ENCODE peak calls at places on chromosome 15, in nine cellular contexts. One of them, this sample, is unnamed.

GRCh38 chr15:98311566-98312188 is 336.7 kb upstream of the IGF1R start:
- DNase-seq in renal cortical epithelial cell: peak; percentile 70
- DNase-seq in NCI-H2081 treated with DMSO at 0.1 percent for 48 hours: peak; percentile 63
- DNase-seq in SW480: peak; percentile 67
- DNase-seq in psoas muscle: peak; percentile 71
- DNase-seq in activated CD8-positive, alpha-beta memory T cell treated with anti-CD3 and anti-CD28 coated beads for 48 hours: peak; percentile 66
- DNase-seq in nephron progenitor cell: peak; percentile 85
- DNase-seq in stimulated activated CD4-positive, alpha-beta T cell treated with anti-CD3 and anti-CD28 coated beads, Interleukin-4, amount 100 ng/mL, for 1 hour: peak; percentile 65
- DNase-seq in esophagus muscularis mucosa: peak; percentile 98
- DNase-seq in this sample: peak; percentile 41

GRCh38 chr15:89628301-89628700 is 27.0 kb downstream of the KIF7 start:
- DNase-seq in renal cortical epithelial cell: no peak
- DNase-seq in NCI-H2081 treated with DMSO at 0.1 percent for 48 hours: no peak
- DNase-seq in SW480: no peak
- DNase-seq in psoas muscle: peak; percentile 32
- DNase-seq in activated CD8-positive, alpha-beta memory T cell treated with anti-CD3 and anti-CD28 coated beads for 48 hours: no peak
- DNase-seq in nephron progenitor cell: no peak
- DNase-seq in stimulated activated CD4-positive, alpha-beta T cell treated with anti-CD3 and anti-CD28 coated beads, Interleukin-4, amount 100 ng/mL, for 1 hour: no peak
- DNase-seq in esophagus muscularis mucosa: peak; percentile 82
- DNase-seq in this sample: no peak

GRCh38 chr15:77846360-77846759 is 213.6 kb upstream of the LINGO1 start:
- DNase-seq in renal cortical epithelial cell: peak; percentile 44
- DNase-seq in NCI-H2081 treated with DMSO at 0.1 percent for 48 hours: no peak
- DNase-seq in SW480: no peak
- DNase-seq in psoas muscle: no peak
- DNase-seq in activated CD8-positive, alpha-beta memory T cell treated with anti-CD3 and anti-CD28 coated beads for 48 hours: no peak
- DNase-seq in nephron progenitor cell: no peak
- DNase-seq in stimulated activated CD4-positive, alpha-beta T cell treated with anti-CD3 and anti-CD28 coated beads, Interleukin-4, amount 100 ng/mL, for 1 hour: no peak
- DNase-seq in esophagus muscularis mucosa: no peak
- DNase-seq in this sample: no peak

GRCh38 chr15:70703483-70703882 is 59.9 kb downstream of the UACA start:
- DNase-seq in renal cortical epithelial cell: peak; percentile 54
- DNase-seq in NCI-H2081 treated with DMSO at 0.1 percent for 48 hours: no peak
- DNase-seq in SW480: no peak
- DNase-seq in psoas muscle: no peak
- DNase-seq in activated CD8-positive, alpha-beta memory T cell treated with anti-CD3 and anti-CD28 coated beads for 48 hours: no peak
- DNase-seq in nephron progenitor cell: no peak
- DNase-seq in stimulated activated CD4-positive, alpha-beta T cell treated with anti-CD3 and anti-CD28 coated beads, Interleukin-4, amount 100 ng/mL, for 1 hour: no peak
- DNase-seq in esophagus muscularis mucosa: no peak
- DNase-seq in this sample: no peak

GRCh38 chr15:68341851-68342336 is 64.3 kb downstream of the FEM1B start:
- DNase-seq in renal cortical epithelial cell: no peak
- DNase-seq in NCI-H2081 treated with DMSO at 0.1 percent for 48 hours: no peak
- DNase-seq in SW480: no peak
- DNase-seq in psoas muscle: no peak
- DNase-seq in activated CD8-positive, alpha-beta memory T cell treated with anti-CD3 and anti-CD28 coated beads for 48 hours: no peak
- DNase-seq in nephron progenitor cell: no peak
- DNase-seq in stimulated activated CD4-positive, alpha-beta T cell treated with anti-CD3 and anti-CD28 coated beads, Interleukin-4, amount 100 ng/mL, for 1 hour: no peak
- DNase-seq in esophagus muscularis mucosa: no peak
- DNase-seq in this sample: no peak

GRCh38 chr15:101429646-101430045 is 59.9 kb downstream of the PCSK6 start:
- DNase-seq in renal cortical epithelial cell: no peak
- DNase-seq in NCI-H2081 treated with DMSO at 0.1 percent for 48 hours: no peak
- DNase-seq in SW480: no peak
- DNase-seq in psoas muscle: no peak
- DNase-seq in activated CD8-positive, alpha-beta memory T cell treated with anti-CD3 and anti-CD28 coated beads for 48 hours: no peak
- DNase-seq in nephron progenitor cell: no peak
- DNase-seq in stimulated activated CD4-positive, alpha-beta T cell treated with anti-CD3 and anti-CD28 coated beads, Interleukin-4, amount 100 ng/mL, for 1 hour: no peak
- DNase-seq in esophagus muscularis mucosa: no peak
- DNase-seq in this sample: no peak

GRCh38 chr15:87492321-87492720 is 764.2 kb downstream of the NTRK3 start:
- DNase-seq in renal cortical epithelial cell: no peak
- DNase-seq in NCI-H2081 treated with DMSO at 0.1 percent for 48 hours: no peak
- DNase-seq in SW480: no peak
- DNase-seq in psoas muscle: no peak
- DNase-seq in activated CD8-positive, alpha-beta memory T cell treated with anti-CD3 and anti-CD28 coated beads for 48 hours: no peak
- DNase-seq in nephron progenitor cell: no peak
- DNase-seq in stimulated activated CD4-positive, alpha-beta T cell treated with anti-CD3 and anti-CD28 coated beads, Interleukin-4, amount 100 ng/mL, for 1 hour: no peak
- DNase-seq in esophagus muscularis mucosa: no peak
- DNase-seq in this sample: no peak

GRCh38 chr15:33152502-33153109 is 41.9 kb downstream of the FMN1 start:
- DNase-seq in renal cortical epithelial cell: peak; percentile 94
- DNase-seq in NCI-H2081 treated with DMSO at 0.1 percent for 48 hours: no peak
- DNase-seq in SW480: peak; percentile 45
- DNase-seq in psoas muscle: no peak
- DNase-seq in activated CD8-positive, alpha-beta memory T cell treated with anti-CD3 and anti-CD28 coated beads for 48 hours: no peak
- DNase-seq in nephron progenitor cell: no peak
- DNase-seq in stimulated activated CD4-positive, alpha-beta T cell treated with anti-CD3 and anti-CD28 coated beads, Interleukin-4, amount 100 ng/mL, for 1 hour: no peak
- DNase-seq in esophagus muscularis mucosa: no peak
- DNase-seq in this sample: no peak

GRCh38 chr15:101694261-101694660 is 30.0 kb downstream of the TARS3 start:
- DNase-seq in renal cortical epithelial cell: no peak
- DNase-seq in NCI-H2081 treated with DMSO at 0.1 percent for 48 hours: no peak
- DNase-seq in SW480: no peak
- DNase-seq in psoas muscle: no peak
- DNase-seq in activated CD8-positive, alpha-beta memory T cell treated with anti-CD3 and anti-CD28 coated beads for 48 hours: no peak
- DNase-seq in nephron progenitor cell: no peak
- DNase-seq in stimulated activated CD4-positive, alpha-beta T cell treated with anti-CD3 and anti-CD28 coated beads, Interleukin-4, amount 100 ng/mL, for 1 hour: no peak
- DNase-seq in esophagus muscularis mucosa: peak; percentile 91
- DNase-seq in this sample: no peak